ENCODE peak calls at places on chromosomes 13 and 19, in four cellular contexts. K is upper lobe of left lung, A is GM12878, V is A549. L is an unnamed sample.

GRCh38 chr13:80040977-80041310 is 300.0 kb downstream of the SPRY2 start:
- ATAC-seq in K (peak), A (no peak), V (peak), L (peak)

GRCh38 chr13:60467098-60467497 is 70.1 kb downstream of the TDRD3 start:
- ATAC-seq in K (no peak), A (no peak), V (no peak), L (no peak)

GRCh38 chr13:90453342-90453741 is 894.1 kb upstream of the MIR17HG start:
- ATAC-seq in K (no peak), A (no peak), V (no peak), L (no peak)

GRCh38 chr13:73406454-73406853 is 347.6 kb downstream of the KLF5 start:
- ATAC-seq in K (no peak), A (no peak), V (no peak), L (no peak)

GRCh38 chr13:46106839-46107371 is 2.1 kb upstream of the CPB2 start:
- ATAC-seq in K (no peak), A (no peak), V (no peak), L (no peak)

GRCh38 chr13:112959206-112959605 is 9.8 kb upstream of the MCF2L start:
- ATAC-seq in K (no peak), A (no peak), V (no peak), L (peak)

GRCh38 chr19:35693422-35693821 is 10.9 kb upstream of the ZBTB32 start:
- ATAC-seq in K (peak), A (no peak), V (peak), L (no peak)

GRCh38 chr13:42981317-42981716 is 10.7 kb downstream of the EPSTI1 start:
- ATAC-seq in K (no peak), A (no peak), V (no peak), L (no peak)

GRCh38 chr19:16296713-16297112 is 27.9 kb upstream of the KLF2 start:
- ATAC-seq in K (no peak), A (no peak), V (peak), L (no peak)

GRCh38 chr13:20773194-20774080 is at the start of gene EEF1AKMT1:
- ATAC-seq in K (peak), A (peak), V (peak), L (peak)

GRCh38 chr13:77112961-77113360 is 86.0 kb upstream of the FBXL3 start:
- ATAC-seq in K (no peak), A (no peak), V (no peak), L (no peak)

GRCh38 chr19:45468159-45468651 is 409 bp downstream of the FOSB start:
- ATAC-seq in K (peak), A (no peak), V (no peak), L (no peak)

GRCh38 chr13:92966341-92966740 is 260.3 kb upstream of the GPC6 start:
- ATAC-seq in K (no peak), A (no peak), V (no peak), L (no peak)

GRCh38 chr13:72536668-72537399 is 190.6 kb downstream of the MZT1 start:
- ATAC-seq in K (no peak), A (no peak), V (no peak), L (no peak)

GRCh38 chr19:40596608-40597328 is 4.4 kb upstream of the LTBP4 start:
- ATAC-seq in K (peak), A (no peak), V (peak), L (peak)

GRCh38 chr19:45173816-45174215 is 4.2 kb downstream of the TRAPPC6A start:
- ATAC-seq in K (no peak), A (no peak), V (no peak), L (no peak)

GRCh38 chr13:48770372-48770771 is 116.6 kb downstream of the CYSLTR2 start:
- ATAC-seq in K (no peak), A (no peak), V (no peak), L (no peak)

GRCh38 chr13:114029866-114030625 is 56.2 kb upstream of the C13orf46 start:
- ATAC-seq in K (no peak), A (no peak), V (peak), L (no peak)

GRCh38 chr19:18266863-18267686 is 7.2 kb downstream of the IQCN start:
- ATAC-seq in K (no peak), A (no peak), V (no peak), L (no peak)
- TF ChIP-seq CTCF in K (no peak), A (no peak), V (no peak), L (no peak)

GRCh38 chr19:42325308-42325895 is at the start of gene MEGF8:
- ATAC-seq in K (peak), A (peak), V (peak), L (peak)
- TF ChIP-seq POLR2A in K (peak), A (peak), V (peak), L (peak)

GRCh38 chr19:1509589-1510441 is 3.0 kb downstream of the ADAMTSL5 start:
- ATAC-seq in K (no peak), A (no peak), V (no peak), L (no peak)

GRCh38 chr19:1508507-1508856 is 4.3 kb downstream of the ADAMTSL5 start:
- ATAC-seq in K (no peak), A (no peak), V (no peak), L (no peak)

GRCh38 chr19:1507192-1507660 is 5.6 kb downstream of the ADAMTSL5 start:
- ATAC-seq in K (no peak), A (no peak), V (no peak), L (no peak)

GRCh38 chr19:1505991-1506881 is 6.6 kb downstream of the ADAMTSL5 start:
- ATAC-seq in K (no peak), A (no peak), V (no peak), L (no peak)

DNA sequence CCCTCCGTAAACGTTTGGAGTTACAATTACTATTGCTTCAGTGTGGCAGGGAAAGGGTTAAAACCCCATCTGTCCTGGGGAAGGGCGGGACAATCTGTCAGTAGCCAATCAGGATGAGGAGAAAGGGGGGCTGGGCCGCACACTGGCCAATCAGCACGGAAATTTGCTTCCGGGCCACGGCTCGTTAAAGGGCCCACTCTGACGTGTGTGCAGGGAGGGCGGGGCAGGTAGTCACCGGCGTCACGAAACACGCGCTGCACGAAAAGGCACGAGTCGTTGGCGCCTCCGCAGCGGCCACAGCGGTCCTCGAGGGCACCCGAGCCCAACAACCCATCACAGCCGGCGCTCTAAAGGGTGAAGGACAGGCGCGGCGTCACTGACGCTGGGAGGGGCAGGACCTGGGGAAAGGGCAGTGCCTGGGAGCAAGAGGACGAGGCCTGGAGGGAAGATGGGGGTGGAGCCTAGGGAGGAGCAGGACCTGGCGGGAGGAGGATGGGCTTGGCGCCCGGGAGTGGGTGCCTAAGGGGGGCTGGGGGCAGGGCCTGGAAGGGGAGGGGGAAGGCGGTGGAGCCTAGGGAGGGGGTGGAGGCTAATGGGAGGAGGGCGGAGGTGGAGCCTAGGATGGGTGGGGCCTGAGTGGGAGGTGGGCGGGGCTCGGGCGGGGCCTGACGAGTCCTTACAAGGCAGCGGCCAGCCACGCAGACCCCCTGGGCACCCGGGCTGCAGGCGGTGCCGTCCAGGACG is 4.9 kb downstream of the ADAMTSL5 start:
- ATAC-seq in K (peak), A (peak), V (peak), L (peak)
- TF ChIP-seq EP300 in K (no peak), A (no peak), V (no peak), L (no peak)

DNA sequence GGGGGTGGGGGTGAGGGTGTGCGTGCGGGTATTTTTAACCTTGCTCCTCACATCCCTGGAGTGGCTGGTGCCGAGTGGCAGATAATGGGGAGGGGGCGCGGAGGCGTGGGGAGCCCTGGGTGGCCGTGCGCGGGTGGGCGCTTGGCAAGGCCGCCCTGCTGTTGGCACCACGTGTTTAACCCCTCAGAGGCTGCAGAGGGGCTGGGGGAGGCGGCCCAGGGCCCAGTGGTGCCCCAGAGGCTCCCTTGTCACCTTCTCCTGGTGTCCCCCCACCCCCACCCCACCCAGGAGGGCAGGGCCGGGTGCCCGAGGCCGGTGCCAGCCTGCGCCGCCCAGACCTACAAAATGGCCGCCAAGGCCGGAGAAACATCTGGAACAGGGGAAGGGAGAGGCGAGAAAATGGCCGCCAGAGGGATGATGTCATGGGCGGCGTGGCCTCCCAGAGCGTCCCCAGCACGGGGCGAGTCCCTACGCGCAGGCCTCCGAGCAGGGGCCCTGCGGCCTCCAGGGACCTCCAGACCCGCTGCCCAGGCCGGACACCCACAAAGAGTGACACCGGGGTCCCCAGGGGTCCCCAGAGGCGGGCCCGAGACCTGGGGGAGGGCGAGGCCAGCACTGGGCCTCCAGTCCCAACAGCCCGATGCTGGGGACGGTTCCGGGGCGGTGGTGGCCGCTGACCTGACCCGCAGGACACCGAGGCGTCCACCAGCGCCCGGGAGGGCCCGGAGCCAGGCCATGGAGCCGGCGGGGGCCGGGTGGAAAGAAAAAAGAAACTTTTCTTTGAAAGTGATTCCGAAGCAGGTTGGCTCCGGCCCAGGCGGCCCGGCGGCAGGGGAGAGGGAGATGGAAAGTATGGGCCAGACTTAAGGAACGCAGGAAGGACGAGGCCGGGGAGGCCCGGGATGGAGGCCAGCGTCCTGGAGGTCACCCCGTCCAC is 38.2 kb downstream of the NFIC start:
- ATAC-seq in K (peak), A (no peak), V (peak), L (peak)
- TF ChIP-seq CTCF in K (no peak), A (no peak), V (no peak), L (no peak)

GRCh38 chr19:50025022-50025793 is at the start of gene VRK3:
- ATAC-seq in K (peak), A (peak), V (peak), L (peak)
- TF ChIP-seq POLR2A in K (peak), A (peak), V (peak), L (peak)

GRCh38 chr19:42409477-42409876 is 17.7 kb downstream of the LIPE start:
- ATAC-seq in K (no peak), A (no peak), V (no peak), L (peak)
- TF ChIP-seq EP300 in K (no peak), A (no peak), V (no peak), L (no peak)

GRCh38 chr19:27795369-27795768 is 1417.6 kb downstream of the UQCRFS1 start:
- ATAC-seq in K (no peak), A (no peak), V (no peak), L (no peak)

GRCh38 chr19:27792576-27793127 is 1420.3 kb downstream of the UQCRFS1 start:
- ATAC-seq in K (no peak), A (no peak), V (no peak), L (no peak)

GRCh38 chr19:27794444-27795042 is 1418.4 kb downstream of the UQCRFS1 start:
- ATAC-seq in K (peak), A (peak), V (peak), L (no peak)

GRCh38 chr19:27793128-27793643 is 1419.8 kb downstream of the UQCRFS1 start:
- ATAC-seq in K (peak), A (peak), V (peak), L (peak)

DNA sequence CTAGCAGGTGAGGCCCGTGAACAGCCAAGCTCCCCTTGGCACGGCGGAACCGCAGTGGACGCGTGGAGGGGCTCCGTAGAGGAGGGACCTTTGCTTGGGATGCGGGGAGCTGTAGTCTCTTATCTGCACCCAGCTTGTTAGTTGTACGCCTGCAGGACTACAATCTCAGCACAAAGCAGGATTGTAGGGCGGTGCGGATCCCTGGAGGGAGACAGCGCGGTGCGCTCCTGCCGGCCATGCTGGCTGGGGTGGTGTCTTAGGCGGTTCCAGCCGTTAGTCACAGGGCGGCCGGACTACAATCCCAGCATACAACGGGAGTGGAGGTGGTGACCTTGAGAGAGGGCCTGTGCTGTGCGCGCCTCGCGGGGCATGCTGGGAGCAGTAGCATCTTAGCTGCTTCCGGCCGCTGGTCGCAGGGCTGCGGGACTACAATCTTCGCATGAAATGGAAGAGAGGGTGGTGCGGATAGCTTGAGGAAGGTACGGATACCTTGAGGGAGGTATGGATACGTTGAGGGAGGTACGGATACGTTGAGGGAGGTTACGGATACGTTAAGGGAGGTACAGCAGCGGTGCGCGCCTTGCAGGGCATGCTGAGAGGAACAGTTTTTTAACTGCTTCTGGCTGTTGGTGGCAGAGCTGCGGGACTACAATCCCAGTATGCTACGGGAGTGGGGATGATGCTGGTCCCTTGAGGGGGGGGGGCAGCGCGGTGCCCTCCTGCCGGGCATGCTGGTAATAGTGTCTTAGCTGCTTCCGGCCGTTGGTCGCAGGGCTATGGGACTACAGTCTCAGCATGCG is 1419.1 kb downstream of the UQCRFS1 start:
- ATAC-seq in K (peak), A (peak), V (peak), L (peak)
- TF ChIP-seq CTCF in K (peak), A (no peak), V (no peak), L (no peak)

GRCh38 chr13:98976338-98976737 is 1.5 kb downstream of the DOCK9 start:
- ATAC-seq in K (peak), A (no peak), V (no peak), L (no peak)

GRCh38 chr13:98976941-98977340 is 923 bp downstream of the DOCK9 start:
- ATAC-seq in K (no peak), A (no peak), V (no peak), L (no peak)

GRCh38 chr13:98978280-98978679 is 416 bp upstream of the DOCK9 start:
- ATAC-seq in K (no peak), A (no peak), V (no peak), L (no peak)

GRCh38 chr13:98979012-98979411 is 1.1 kb upstream of the DOCK9 start:
- ATAC-seq in K (no peak), A (no peak), V (no peak), L (no peak)

DNA sequence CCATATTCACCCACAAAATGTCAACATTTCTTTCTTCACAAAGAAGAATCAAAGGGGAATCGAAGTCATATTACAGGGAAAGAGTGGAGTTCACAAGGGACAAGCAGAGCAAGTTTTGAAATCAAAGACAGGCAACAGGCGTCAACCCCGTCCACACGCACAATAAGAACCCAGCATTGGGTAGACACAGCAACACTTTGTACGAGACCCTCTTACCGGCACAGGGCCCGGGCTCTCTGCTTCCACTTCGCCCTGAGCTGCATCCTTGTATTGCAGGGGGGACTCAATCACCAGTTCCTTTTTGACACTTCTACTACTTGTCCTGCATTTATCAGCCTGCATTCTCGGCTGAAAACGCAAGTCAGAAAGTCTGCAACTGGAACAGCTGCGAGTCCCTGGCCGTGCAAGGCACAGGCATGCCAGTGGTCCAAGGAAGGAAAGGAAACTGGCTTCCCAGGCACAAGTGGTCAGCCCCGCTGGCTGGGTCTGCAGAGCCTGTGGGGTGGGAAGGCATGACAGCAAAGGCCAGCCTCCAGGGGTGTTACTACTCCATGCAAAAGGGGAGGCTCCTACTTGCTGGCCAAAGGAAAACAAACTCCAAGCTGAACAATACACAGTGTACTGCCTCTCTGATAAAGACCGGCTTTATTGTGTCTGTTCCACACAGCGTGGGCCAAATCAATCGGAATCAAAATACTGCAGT is at the start of gene DOCK9:
- ATAC-seq in K (peak), A (no peak), V (no peak), L (peak)
- TF ChIP-seq POLR2A in K (peak), A (no peak), V (no peak), L (peak)

DNA sequence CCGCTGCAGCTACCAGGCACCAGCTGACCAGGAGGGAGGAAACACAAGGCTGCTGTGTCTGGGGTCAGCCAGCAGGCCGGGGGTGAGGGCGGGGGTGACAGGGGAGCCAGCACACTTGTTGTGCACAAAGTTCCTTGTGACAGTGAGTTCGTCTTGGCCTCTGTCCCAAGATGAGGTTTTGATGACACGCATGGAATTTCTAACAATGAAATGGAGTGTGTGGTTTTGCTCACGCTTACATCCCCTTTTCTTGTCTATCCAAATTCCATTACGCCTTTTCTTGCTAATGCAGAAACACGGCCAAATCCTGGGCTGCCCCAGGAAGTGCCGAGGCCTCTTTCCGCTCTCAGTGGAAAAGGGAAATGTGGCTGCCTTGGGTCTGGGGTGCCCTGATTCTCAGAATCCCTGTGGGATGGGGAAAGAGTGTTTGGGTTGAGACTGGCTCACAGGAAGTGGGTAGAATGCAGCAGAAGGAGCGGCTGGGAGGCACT is 73.8 kb downstream of the GADD45B start:
- ATAC-seq in K (peak), A (no peak), V (no peak), L (peak)
- TF ChIP-seq EP300 in K (peak), A (no peak), V (no peak), L (no peak)